ENCODE peak calls at places on chromosomes 3 and 15, in nine cellular contexts. P is NCI-H345; N is stimulated activated CD8-positive, alpha-beta memory T cell treated with anti-CD3 and anti-CD28 coated beads, Interleukin-2, amount 100 ng/mL, for 1 hour; Z is COR-L47; K is effector memory CD4-positive, alpha-beta T cell; G is activated CD8-positive, alpha-beta memory T cell treated with anti-CD3 and anti-CD28 coated beads for 48 hours; Q is NCI-H774; R is AG09319; J is kidney tubule cell. C is an unnamed sample.

GRCh38 chr3:33355611-33356010 is 78.4 kb downstream of the FBXL2 start:
- DNase-seq in P (no peak), N (no peak), Z (no peak), K (no peak), G (no peak), Q (no peak), R (no peak), J (peak), C (no peak)

GRCh38 chr3:134291300-134292254 is 40.9 kb upstream of the RYK start:
- DNase-seq in P (no peak), N (no peak), Z (peak), K (no peak), G (no peak), Q (no peak), R (peak), J (no peak), C (no peak)

GRCh38 chr15:40768492-40769309 is 1.1 kb upstream of the C15orf62 start:
- DNase-seq in P (no peak), N (no peak), Z (no peak), K (no peak), G (no peak), Q (no peak), R (no peak), J (no peak), C (no peak)

GRCh38 chr3:35785540-35785939 is 146.2 kb downstream of the ARPP21 start:
- DNase-seq in P (no peak), N (no peak), Z (no peak), K (no peak), G (no peak), Q (no peak), R (no peak), J (no peak), C (no peak)

GRCh38 chr15:69760890-69761568 is 308.4 kb downstream of the RPLP1 start:
- DNase-seq in P (no peak), N (peak), Z (no peak), K (peak), G (peak), Q (no peak), R (peak), J (peak), C (no peak)

GRCh38 chr15:77387355-77388105 is 32.4 kb downstream of the PEAK1 start:
- DNase-seq in P (no peak), N (no peak), Z (no peak), K (no peak), G (no peak), Q (no peak), R (no peak), J (peak), C (no peak)

GRCh38 chr15:81292516-81293001 is 31.4 kb downstream of the STARD5 start:
- DNase-seq in P (no peak), N (no peak), Z (no peak), K (peak), G (no peak), Q (no peak), R (no peak), J (no peak), C (peak)

GRCh38 chr15:101168463-101168824 is 83.4 kb downstream of the CHSY1 start:
- DNase-seq in P (no peak), N (no peak), Z (no peak), K (no peak), G (no peak), Q (no peak), R (no peak), J (no peak), C (peak)

GRCh38 chr15:25901841-25902610 is 38.9 kb upstream of the ATP10A start:
- DNase-seq in P (no peak), N (no peak), Z (no peak), K (no peak), G (no peak), Q (no peak), R (no peak), J (peak), C (no peak)

GRCh38 chr15:38196116-38196515 is 56.5 kb upstream of the SPRED1 start:
- DNase-seq in P (no peak), N (no peak), Z (no peak), K (no peak), G (no peak), Q (no peak), R (peak), J (no peak), C (no peak)

GRCh38 chr3:13484861-13485590 is 4.9 kb downstream of the HDAC11 start:
- DNase-seq in P (peak), N (no peak), Z (peak), K (no peak), G (no peak), Q (no peak), R (no peak), J (peak), C (no peak)

GRCh38 chr3:50299929-50300680 is 900 bp upstream of the HYAL3 start:
- DNase-seq in P (no peak), N (no peak), Z (no peak), K (no peak), G (no peak), Q (no peak), R (no peak), J (peak), C (no peak)

GRCh38 chr3:29889230-29889629 is 608.4 kb downstream of the RBMS3 start:
- DNase-seq in P (no peak), N (no peak), Z (no peak), K (no peak), G (no peak), Q (no peak), R (no peak), J (no peak), C (no peak)

GRCh38 chr15:58070801-58071418 is 5.4 kb upstream of the ALDH1A2 start:
- DNase-seq in P (peak), N (no peak), Z (peak), K (no peak), G (no peak), Q (peak), R (peak), J (peak), C (no peak)

GRCh38 chr3:187740446-187741399 is 4.5 kb downstream of the BCL6 start:
- DNase-seq in P (peak), N (no peak), Z (no peak), K (peak), G (peak), Q (peak), R (no peak), J (peak), C (peak)

GRCh38 chr3:173690542-173690941 is 293.0 kb downstream of the NLGN1 start:
- DNase-seq in P (no peak), N (no peak), Z (no peak), K (no peak), G (no peak), Q (no peak), R (no peak), J (peak), C (no peak)

GRCh38 chr3:99394831-99395733 is 243.3 kb upstream of the COL8A1 start:
- DNase-seq in P (no peak), N (no peak), Z (no peak), K (no peak), G (no peak), Q (no peak), R (peak), J (peak), C (no peak)

GRCh38 chr15:70100495-70101331 is 3.0 kb upstream of the TLE3 start:
- DNase-seq in P (peak), N (no peak), Z (peak), K (peak), G (peak), Q (peak), R (no peak), J (peak), C (no peak)

GRCh38 chr3:111723293-111723963 is 128.3 kb upstream of the ZBED2 start:
- DNase-seq in P (peak), N (no peak), Z (peak), K (no peak), G (no peak), Q (peak), R (peak), J (peak), C (no peak)

GRCh38 chr3:172617976-172618375 is 92.9 kb downstream of the NCEH1 start:
- DNase-seq in P (no peak), N (no peak), Z (no peak), K (no peak), G (no peak), Q (no peak), R (no peak), J (no peak), C (no peak)

GRCh38 chr3:128240232-128240631 is 87.0 kb downstream of the EEFSEC start:
- DNase-seq in P (no peak), N (no peak), Z (no peak), K (no peak), G (no peak), Q (no peak), R (no peak), J (no peak), C (no peak)

GRCh38 chr3:141454906-141455602 is 31.8 kb upstream of the RASA2 start:
- DNase-seq in P (peak), N (no peak), Z (peak), K (no peak), G (no peak), Q (peak), R (peak), J (peak), C (no peak)

GRCh38 chr3:150098621-150099020 is 127.9 kb upstream of the PFN2 start:
- DNase-seq in P (no peak), N (no peak), Z (no peak), K (no peak), G (no peak), Q (no peak), R (no peak), J (no peak), C (no peak)

GRCh38 chr15:61830536-61831330 is 229.5 kb downstream of the VPS13C start:
- DNase-seq in P (no peak), N (no peak), Z (no peak), K (no peak), G (no peak), Q (no peak), R (no peak), J (no peak), C (no peak)

GRCh38 chr15:60116456-60117089 is 112.5 kb downstream of the FOXB1 start:
- DNase-seq in P (no peak), N (no peak), Z (no peak), K (no peak), G (no peak), Q (no peak), R (no peak), J (no peak), C (no peak)

GRCh38 chr3:157906627-157907026 is 199.6 kb downstream of the SHOX2 start:
- DNase-seq in P (no peak), N (no peak), Z (no peak), K (no peak), G (no peak), Q (no peak), R (peak), J (peak), C (no peak)

GRCh38 chr3:197801801-197802504 is 10.9 kb downstream of the LRCH3 start:
- DNase-seq in P (no peak), N (no peak), Z (no peak), K (no peak), G (no peak), Q (no peak), R (no peak), J (peak), C (no peak)

GRCh38 chr3:52029535-52029934 is 26.8 kb downstream of the DUSP7 start:
- DNase-seq in P (no peak), N (no peak), Z (no peak), K (no peak), G (no peak), Q (no peak), R (no peak), J (no peak), C (no peak)

GRCh38 chr15:25501828-25502446 is 63.1 kb upstream of the UBE3A start:
- DNase-seq in P (peak), N (no peak), Z (peak), K (no peak), G (no peak), Q (no peak), R (no peak), J (peak), C (no peak)

GRCh38 chr3:163328680-163329079 is 1749.6 kb downstream of the SI start:
- DNase-seq in P (no peak), N (no peak), Z (no peak), K (no peak), G (no peak), Q (no peak), R (no peak), J (no peak), C (no peak)

GRCh38 chr3:194757629-194758028 is 71.9 kb downstream of the FAM43A start:
- DNase-seq in P (no peak), N (no peak), Z (no peak), K (no peak), G (no peak), Q (no peak), R (no peak), J (no peak), C (peak)

GRCh38 chr3:48478631-48479555 is 25.1 kb downstream of the SHISA5 start:
- DNase-seq in P (no peak), N (no peak), Z (no peak), K (peak), G (no peak), Q (no peak), R (no peak), J (no peak), C (no peak)

GRCh38 chr3:185988080-185988815 is 50.4 kb upstream of the TRA2B start:
- DNase-seq in P (peak), N (no peak), Z (no peak), K (no peak), G (no peak), Q (no peak), R (no peak), J (no peak), C (no peak)

GRCh38 chr3:95254771-95255170 is 1191.9 kb downstream of the NSUN3 start:
- DNase-seq in P (no peak), N (no peak), Z (no peak), K (no peak), G (no peak), Q (no peak), R (no peak), J (no peak), C (no peak)

GRCh38 chr3:43954321-43954720 is 263.6 kb downstream of the ABHD5 start:
- DNase-seq in P (no peak), N (no peak), Z (no peak), K (no peak), G (no peak), Q (no peak), R (no peak), J (no peak), C (no peak)

GRCh38 chr3:170372190-170372879 is 14.8 kb downstream of the SKIL start:
- DNase-seq in P (no peak), N (no peak), Z (no peak), K (no peak), G (no peak), Q (no peak), R (no peak), J (no peak), C (no peak)

GRCh38 chr3:142981108-142981507 is 17.6 kb upstream of the PAQR9 start:
- DNase-seq in P (no peak), N (no peak), Z (no peak), K (no peak), G (no peak), Q (no peak), R (no peak), J (no peak), C (no peak)

GRCh38 chr15:77187751-77188464 is 117.0 kb upstream of the TSPAN3 start:
- DNase-seq in P (no peak), N (no peak), Z (no peak), K (no peak), G (no peak), Q (no peak), R (no peak), J (peak), C (no peak)

GRCh38 chr15:72778796-72779195 is 4.8 kb downstream of the ADPGK start:
- DNase-seq in P (no peak), N (no peak), Z (no peak), K (no peak), G (no peak), Q (no peak), R (no peak), J (no peak), C (no peak)